ENCODE peak calls at places on chromosomes 6 and 20, in five cellular contexts. P is CD8-positive, alpha-beta memory T cell; X is mesendoderm; U is cardiac fibroblast; Z is LoVo. A is an unnamed sample.

GRCh38 chr6:103018426-103018825 is 1624.9 kb downstream of the GRIK2 start:
- DNase-seq in P (peak; percentile 31), X (no peak), U (no peak), Z (no peak), A (no peak)

GRCh38 chr6:100462990-100463684 is 1.6 kb downstream of the SIM1 start:
- DNase-seq in P (no peak), X (no peak), U (no peak), Z (no peak), A (no peak)

GRCh38 chr6:24215068-24215467 is 89.1 kb downstream of the NRSN1 start:
- DNase-seq in P (no peak), X (no peak), U (no peak), Z (no peak), A (no peak)

GRCh38 chr20:64155258-64156135 is 8.8 kb upstream of the MYT1 start:
- DNase-seq in P (no peak), X (no peak), U (no peak), Z (no peak), A (no peak)

GRCh38 chr6:25088513-25088912 is 152.8 kb upstream of the RIPOR2 start:
- DNase-seq in P (no peak), X (no peak), U (peak; percentile 76), Z (no peak), A (no peak)

GRCh38 chr20:62830821-62831220 is 14.0 kb downstream of the COL9A3 start:
- DNase-seq in P (peak; percentile 39), X (no peak), U (no peak), Z (no peak), A (no peak)

GRCh38 chr20:23823621-23824324 is 2.8 kb downstream of the CST2 start:
- DNase-seq in P (no peak), X (no peak), U (no peak), Z (no peak), A (no peak)

GRCh38 chr20:35561671-35562070 is 19.8 kb downstream of the ERGIC3 start:
- DNase-seq in P (no peak), X (peak; percentile 30), U (no peak), Z (no peak), A (no peak)

GRCh38 chr20:62708591-62709536 is at the start of gene NTSR1:
- DNase-seq in P (no peak), X (peak; percentile 34), U (no peak), Z (no peak), A (no peak)

GRCh38 chr6:72132851-72133250 is 246.5 kb downstream of the RIMS1 start:
- DNase-seq in P (no peak), X (no peak), U (no peak), Z (no peak), A (no peak)

GRCh38 chr20:58982406-58983114 is 1.5 kb downstream of the NELFCD start:
- DNase-seq in P (peak; percentile 65), X (no peak), U (no peak), Z (no peak), A (no peak)

GRCh38 chr6:111478749-111479148 is 4.3 kb downstream of the REV3L start:
- DNase-seq in P (no peak), X (peak; percentile 97), U (peak; percentile 72), Z (peak; percentile 50), A (peak; percentile 49)

GRCh38 chr6:142444800-142445405 is 143.1 kb downstream of the ADGRG6 start:
- DNase-seq in P (no peak), X (peak; percentile 86), U (no peak), Z (no peak), A (no peak)

GRCh38 chr20:37190354-37190753 is 11.0 kb upstream of the MROH8 start:
- DNase-seq in P (no peak), X (no peak), U (no peak), Z (no peak), A (no peak)

GRCh38 chr6:82959385-82959941 is 106.2 kb downstream of the UBE3D start:
- DNase-seq in P (no peak), X (peak; percentile 92), U (peak; percentile 59), Z (peak; percentile 9), A (no peak)

GRCh38 chr20:2086980-2087377 is 14.6 kb upstream of the STK35 start:
- DNase-seq in P (no peak), X (no peak), U (no peak), Z (no peak), A (no peak)

GRCh38 chr6:37137881-37138568 is 31.9 kb upstream of the PIM1 start:
- DNase-seq in P (no peak), X (no peak), U (peak; percentile 95), Z (no peak), A (no peak)

GRCh38 chr6:144127097-144127496 is 23.2 kb upstream of the STX11 start:
- DNase-seq in P (no peak), X (no peak), U (no peak), Z (no peak), A (no peak)

GRCh38 chr6:57262901-57263694 is 41.0 kb upstream of the RAB23 start:
- DNase-seq in P (no peak), X (no peak), U (peak; percentile 90), Z (no peak), A (no peak)